ENCODE peak calls at places on chromosomes 3 and 15, in ten cellular contexts. M is uterus, I is stomach, A is body of pancreas, J is heart left ventricle, F is IMR-90, Z is A549, T is spleen, K is sigmoid colon, V is adrenal gland. B is an unnamed sample.

GRCh38 chr3:9362731-9363530 is at the start of gene THUMPD3:
- DNase-seq in I (peak; percentile 88), K (peak; percentile 92), A (peak; percentile 86), J (peak; percentile 91), V (peak; percentile 92), T (peak; percentile 97), M (peak; percentile 88), F (peak; percentile 85), Z (peak; percentile 95), B (peak; percentile 88)

GRCh38 chr3:141482250-141482937 is 4.4 kb upstream of the RASA2 start:
- DNase-seq in M (no peak), J (no peak), F (peak; percentile 81), V (no peak), Z (peak; percentile 87), K (no peak), I (no peak), T (no peak), A (no peak), B (no peak)

GRCh38 chr3:107674371-107674770 is 151.6 kb downstream of the BBX start:
- DNase-seq in V (peak; percentile 62), M (no peak), Z (no peak), T (no peak), K (no peak), A (no peak), I (no peak), J (no peak), F (peak; percentile 47), B (peak; percentile 27)

GRCh38 chr3:123521179-123521969 is 63.5 kb downstream of the HACD2 start:
- DNase-seq in Z (no peak), M (no peak), I (no peak), J (no peak), F (peak; percentile 54), K (no peak), V (no peak), T (no peak), A (no peak), B (no peak)

GRCh38 chr15:100968043-100968966 is 49.1 kb downstream of the LRRK1 start:
- DNase-seq in F (peak; percentile 81), V (no peak), A (no peak), J (no peak), Z (no peak), I (no peak), K (no peak), T (no peak), M (no peak), B (no peak)

GRCh38 chr3:140568842-140569520 is 108.9 kb upstream of the TRIM42 start:
- DNase-seq in K (no peak), T (no peak), A (peak; percentile 49), M (peak; percentile 48), V (peak; percentile 84), J (peak; percentile 54), F (no peak), I (peak; percentile 78), Z (no peak), B (peak; percentile 84)

GRCh38 chr3:14461748-14462324 is 59.4 kb downstream of the SLC6A6 start:
- DNase-seq in F (peak; percentile 73), K (no peak), M (no peak), A (peak; percentile 40), T (peak; percentile 86), Z (peak; percentile 79), J (peak; percentile 48), V (peak; percentile 56), I (peak; percentile 57), B (peak; percentile 49)

GRCh38 chr15:67125589-67126502 is 60.4 kb downstream of the SMAD3 start:
- DNase-seq in A (peak; percentile 61), F (peak; percentile 100), V (peak; percentile 92), T (peak; percentile 63), Z (peak; percentile 97), K (peak; percentile 92), J (peak; percentile 85), M (peak; percentile 79), I (peak; percentile 44), B (no peak)

GRCh38 chr15:73493936-73494335 is 51.0 kb downstream of the REC114 start:
- DNase-seq in J (no peak), V (no peak), F (no peak), K (no peak), I (no peak), A (no peak), M (no peak), T (no peak), Z (no peak), B (no peak)

GRCh38 chr3:194323785-194324735 is 27.1 kb downstream of the CPN2 start:
- DNase-seq in M (peak; percentile 77), T (no peak), F (peak; percentile 48), J (peak; percentile 88), Z (peak; percentile 91), A (no peak), V (peak; percentile 82), K (peak; percentile 90), I (no peak), B (no peak)

GRCh38 chr3:172018364-172018763 is 21.0 kb upstream of the FNDC3B start:
- DNase-seq in M (no peak), V (no peak), J (no peak), K (no peak), T (no peak), F (no peak), Z (no peak), A (no peak), I (no peak), B (no peak)

GRCh38 chr15:44710236-44711088 is 661 bp downstream of the PATL2 start:
- DNase-seq in F (peak; percentile 42), K (peak; percentile 70), V (no peak), J (no peak), I (peak; percentile 43), A (no peak), Z (peak; percentile 22), M (no peak), T (peak; percentile 88), B (no peak)

GRCh38 chr3:124773351-124774304 is 43.4 kb downstream of the UMPS start:
- DNase-seq in T (peak; percentile 65), K (no peak), M (no peak), I (no peak), F (no peak), Z (no peak), J (no peak), A (no peak), V (no peak), B (no peak)

GRCh38 chr15:84671211-84671610 is 13.2 kb upstream of the NMB start:
- DNase-seq in I (no peak), A (no peak), T (no peak), M (no peak), K (no peak), F (peak; percentile 87), J (no peak), V (no peak), Z (no peak), B (no peak)

GRCh38 chr3:129184396-129184656 is 630 bp upstream of the CNBP start:
- DNase-seq in J (peak; percentile 25), F (no peak), I (no peak), Z (peak; percentile 35), K (peak; percentile 73), T (no peak), V (peak; percentile 42), A (no peak), M (no peak), B (peak; percentile 33)

GRCh38 chr15:87355946-87356345 is 900.6 kb downstream of the NTRK3 start:
- DNase-seq in Z (no peak), M (no peak), A (no peak), I (no peak), F (no peak), T (no peak), K (no peak), V (no peak), J (no peak), B (no peak)
- TF ChIP-seq POLR2A in Z (no peak), M (no peak), A (no peak), I (no peak), F (no peak), T (no peak), K (no peak), V (no peak), J (no peak), B (no peak)

GRCh38 chr3:128075516-128076464 is 23.6 kb downstream of the SEC61A1 start:
- DNase-seq in J (peak; percentile 86), T (peak; percentile 97), I (peak; percentile 93), F (peak; percentile 79), M (peak; percentile 91), Z (peak; percentile 77), K (peak; percentile 90), A (peak; percentile 91), V (peak; percentile 87), B (peak; percentile 87)
- TF ChIP-seq CTCF in J (peak; percentile 98), T (peak; percentile 98), I (no peak), F (peak; percentile 96), M (peak; percentile 89), Z (peak; percentile 77), K (peak; percentile 80), A (peak; percentile 98), V (peak; percentile 93), B (peak; percentile 96)

DNA sequence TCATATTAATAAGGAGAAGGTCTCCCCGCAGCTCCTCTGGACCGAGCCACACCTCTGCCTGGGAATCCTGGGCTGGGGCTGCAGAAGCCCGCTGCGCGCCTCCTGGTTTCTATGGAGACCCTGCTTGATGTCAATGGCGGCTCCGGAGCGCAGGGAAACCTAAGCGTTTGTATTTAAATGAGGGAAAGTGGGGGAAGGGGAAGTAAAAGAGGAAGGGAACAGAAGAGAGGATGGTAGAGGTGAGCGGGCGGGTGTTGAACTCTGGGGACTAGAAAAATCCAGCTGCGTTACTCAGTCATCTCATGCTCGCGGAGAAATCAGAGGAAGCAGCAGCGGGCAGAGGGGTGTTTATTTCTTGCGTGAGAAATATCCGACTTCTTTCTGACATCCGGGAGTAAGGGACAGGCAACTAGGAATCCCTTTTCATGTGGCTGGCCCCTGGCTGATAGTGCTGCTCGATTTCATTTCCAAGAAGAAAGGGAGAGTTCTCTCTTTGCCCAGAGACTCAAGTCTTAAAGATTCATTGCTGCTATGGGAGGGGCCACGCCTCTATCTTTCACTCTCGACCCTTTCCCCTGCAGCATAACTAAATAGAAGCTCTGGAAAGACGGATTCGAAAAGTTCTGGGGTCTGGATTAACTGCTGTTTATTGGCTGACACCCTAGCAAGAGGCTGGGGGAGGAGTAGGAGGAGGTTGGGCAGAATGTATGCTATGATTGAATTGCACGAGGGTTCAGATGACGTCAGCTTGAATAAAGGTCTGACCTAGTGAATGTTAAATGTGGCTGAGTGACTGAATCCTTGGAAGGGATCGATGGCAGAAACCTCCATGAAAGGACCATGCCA is 110.5 kb upstream of the GAP43 start:
- DNase-seq in M (no peak), V (peak; percentile 24), A (peak; percentile 22), K (no peak), J (peak; percentile 14), Z (peak; percentile 11), F (peak; percentile 38), I (no peak), T (no peak), B (no peak)
- TF ChIP-seq POLR2A in M (no peak), V (no peak), A (peak; percentile 6), K (no peak), J (no peak), Z (no peak), F (no peak), I (no peak), T (no peak), B (no peak)

DNA sequence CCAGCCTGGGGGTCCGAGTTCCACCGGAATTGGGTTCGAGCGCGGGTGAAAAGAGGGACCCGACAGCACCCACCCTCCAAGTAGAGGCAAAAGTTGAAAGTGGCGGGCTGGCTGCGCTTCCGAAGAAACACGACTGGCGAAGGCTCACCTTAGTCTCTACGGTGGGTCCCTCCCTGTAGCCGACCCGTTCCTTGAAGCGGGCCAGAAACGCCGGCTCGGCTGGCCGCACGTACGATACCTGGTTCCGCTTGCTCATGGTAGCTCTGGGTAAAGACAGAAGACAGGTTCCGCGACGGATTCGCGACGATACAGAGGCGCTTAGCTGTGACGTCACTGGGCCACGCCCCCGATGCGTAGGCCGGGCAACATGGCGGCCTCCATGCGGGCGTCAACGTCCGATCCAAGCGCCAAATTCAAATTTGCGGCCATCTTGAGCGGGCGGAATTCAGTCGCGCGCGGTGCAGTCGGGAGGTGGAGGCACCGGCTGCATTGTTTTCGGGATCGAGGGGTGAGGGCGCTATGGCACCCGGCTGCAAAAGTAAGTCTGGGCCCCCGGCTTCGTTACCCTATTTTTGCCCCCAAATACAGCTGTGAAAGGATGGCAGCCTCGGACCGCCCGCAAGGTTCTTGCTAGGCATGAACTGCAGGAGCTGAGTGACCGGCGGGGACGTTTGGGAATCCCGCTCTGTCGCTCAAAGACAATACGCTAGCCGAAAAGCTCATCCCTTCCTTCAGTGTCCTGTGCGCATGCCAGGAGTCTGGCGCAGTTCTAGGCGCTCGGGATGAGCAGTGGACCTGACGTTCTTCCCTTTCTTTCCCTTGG is at the start of the genes KIAA1143 and KIF15:
- DNase-seq in J (peak; percentile 95), K (peak; percentile 98), A (peak; percentile 97), M (peak; percentile 95), I (peak; percentile 97), Z (peak; percentile 96), V (peak; percentile 97), F (peak; percentile 95), T (peak; percentile 98), B (peak; percentile 95)
- TF ChIP-seq CTCF in J (no peak), K (no peak), A (peak; percentile 33), M (no peak), I (no peak), Z (no peak), V (no peak), F (no peak), T (no peak), B (no peak)

B was measured in thyroid gland.